ENCODE peak calls at places on chromosomes 11 and 22, in five cellular contexts. K, B, Z, A and S are unnamed samples.

GRCh38 chr11:59144096-59144495 is 1.4 kb downstream of the FAM111A start:
- DNase-seq in Z (peak), K (no peak), B (no peak), A (no peak), S (no peak)

GRCh38 chr22:32746715-32747114 is 54.8 kb upstream of the TIMP3 start:
- DNase-seq in A (peak), B (no peak), K (no peak), Z (no peak), S (no peak)

GRCh38 chr22:50271519-50271970 is 1.4 kb upstream of the MAPK11 start:
- DNase-seq in K (no peak), A (peak), Z (peak), B (peak), S (no peak)

GRCh38 chr22:23180893-23181762 is 819 bp downstream of the BCR start:
- DNase-seq in B (no peak), A (peak), K (no peak), Z (peak), S (peak)

GRCh38 chr22:46934746-46935491 is 172.5 kb downstream of the TBC1D22A start:
- DNase-seq in A (no peak), B (peak), K (no peak), Z (no peak), S (no peak)

GRCh38 chr22:37633082-37633692 is 6.3 kb upstream of the SH3BP1 start:
- DNase-seq in B (no peak), A (no peak), Z (no peak), K (no peak), S (no peak)

GRCh38 chr11:57458410-57459111 is 1.8 kb upstream of the RTN4RL2 start:
- DNase-seq in Z (peak), A (peak), K (no peak), B (no peak), S (peak)

GRCh38 chr11:11558352-11558751 is 63.5 kb downstream of the GALNT18 start:
- DNase-seq in B (no peak), Z (no peak), A (peak), K (no peak), S (no peak)

GRCh38 chr11:27720277-27720830 is 20.1 kb upstream of the BDNF start:
- DNase-seq in K (no peak), B (peak), Z (no peak), A (no peak), S (no peak)

GRCh38 chr11:69154211-69154913 is 1.4 kb upstream of the SMIM38 start:
- DNase-seq in A (no peak), K (no peak), Z (no peak), B (no peak), S (no peak)

GRCh38 chr11:126158054-126158791 is 53.2 kb downstream of the RPUSD4 start:
- DNase-seq in B (no peak), K (no peak), A (no peak), Z (no peak), S (no peak)

GRCh38 chr11:83801799-83802198 is 515.6 kb upstream of the CCDC90B start:
- DNase-seq in K (no peak), B (no peak), Z (no peak), A (no peak), S (no peak)

GRCh38 chr11:102177974-102178631 is 67.9 kb downstream of the YAP1 start:
- DNase-seq in A (no peak), Z (no peak), B (peak), K (no peak), S (no peak)

GRCh38 chr11:10323793-10324170 is 18.9 kb downstream of the ADM start:
- DNase-seq in B (peak), Z (no peak), A (no peak), K (no peak), S (no peak)

GRCh38 chr11:47433991-47434786 is 8.0 kb upstream of the PSMC3 start:
- DNase-seq in A (no peak), B (peak), K (peak), Z (no peak), S (no peak)

GRCh38 chr22:29351042-29351441 is 35.5 kb upstream of the RASL10A start:
- DNase-seq in Z (no peak), B (no peak), A (no peak), K (no peak), S (no peak)

GRCh38 chr11:33475999-33476398 is 218.8 kb downstream of the HIPK3 start:
- DNase-seq in Z (peak), A (no peak), K (no peak), B (peak), S (no peak)

GRCh38 chr11:65013130-65013691 is 749 bp upstream of the ARL2 start:
- DNase-seq in K (peak), B (peak), Z (no peak), A (peak), S (peak)

GRCh38 chr11:97751952-97752351 is 1268.8 kb upstream of the CNTN5 start:
- DNase-seq in Z (no peak), B (no peak), A (no peak), K (no peak), S (no peak)

GRCh38 chr11:1310772-1311468 is 1.5 kb upstream of the TOLLIP start:
- DNase-seq in A (no peak), Z (peak), B (no peak), K (no peak), S (no peak)

GRCh38 chr11:35159111-35159510 is 20.1 kb downstream of the CD44 start:
- DNase-seq in A (no peak), Z (no peak), K (no peak), B (no peak), S (no peak)

GRCh38 chr11:35163209-35163608 is 24.2 kb downstream of the CD44 start:
- DNase-seq in Z (no peak), K (no peak), B (peak), A (no peak), S (no peak)

GRCh38 chr11:35160248-35160820 is 21.4 kb downstream of the CD44 start:
- DNase-seq in Z (no peak), B (no peak), A (no peak), K (no peak), S (no peak)

GRCh38 chr11:35162795-35163194 is 23.8 kb downstream of the CD44 start:
- DNase-seq in B (no peak), K (no peak), Z (no peak), A (no peak), S (no peak)

GRCh38 chr11:35160902-35161585 is 22.1 kb downstream of the CD44 start:
- DNase-seq in A (no peak), K (no peak), Z (no peak), B (no peak), S (no peak)
- H3K4me3 ChIP-seq in A (no peak), K (no peak), Z (no peak), B (no peak), S (no peak)

GRCh38 chr11:2807276-2807681 is 78.3 kb downstream of the CDKN1C start:
- DNase-seq in A (peak), K (peak), Z (no peak), B (peak), S (peak)
- H3K27ac ChIP-seq in A (no peak), K (no peak), Z (no peak), B (no peak), S (no peak)

GRCh38 chr11:35142481-35143207 is 3.7 kb downstream of the CD44 start:
- DNase-seq in A (no peak), K (no peak), Z (peak), B (peak), S (no peak)

GRCh38 chr11:35145249-35145648 is 6.3 kb downstream of the CD44 start:
- DNase-seq in A (no peak), K (no peak), Z (no peak), B (peak), S (no peak)

GRCh38 chr11:35143509-35144102 is 4.6 kb downstream of the CD44 start:
- DNase-seq in B (no peak), Z (no peak), A (no peak), K (no peak), S (no peak)

GRCh38 chr11:35144811-35145210 is 5.8 kb downstream of the CD44 start:
- DNase-seq in A (no peak), K (no peak), Z (no peak), B (peak), S (no peak)

DNA sequence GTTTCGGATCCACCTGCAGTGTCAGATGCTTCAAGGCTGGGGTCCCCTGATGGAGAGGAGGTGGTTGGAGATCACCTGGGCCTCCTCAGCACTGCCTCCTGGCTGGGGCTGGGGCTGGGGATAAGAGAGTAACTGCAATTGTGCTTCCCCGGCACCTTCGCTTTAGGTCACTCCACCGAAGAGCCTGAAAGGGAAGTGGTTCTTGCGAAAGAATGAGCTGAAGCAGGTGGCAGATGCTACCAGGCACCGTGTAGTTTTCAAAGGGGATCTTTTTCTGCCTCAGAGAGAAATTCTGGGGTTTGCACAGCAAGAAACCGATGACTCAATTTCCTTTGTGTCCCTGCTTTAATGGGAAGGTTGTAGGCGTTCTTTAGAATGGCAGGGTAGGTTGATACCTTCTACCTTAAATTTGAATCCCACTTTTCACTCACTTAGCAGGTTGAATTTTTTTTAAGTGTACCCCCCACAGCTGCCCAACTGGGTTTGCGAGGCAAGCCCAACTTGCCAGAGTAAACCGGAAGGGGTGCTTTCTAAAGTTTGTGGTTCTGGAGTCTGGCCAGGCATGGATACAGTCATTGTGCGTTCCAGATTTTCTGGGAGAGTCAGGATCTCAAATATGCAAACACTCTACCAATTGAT is 5.3 kb downstream of the CD44 start:
- DNase-seq in A (no peak), Z (peak), K (no peak), B (peak), S (no peak)
- H3K4me3 ChIP-seq in A (no peak), Z (peak), K (peak), B (peak), S (no peak)

DNA sequence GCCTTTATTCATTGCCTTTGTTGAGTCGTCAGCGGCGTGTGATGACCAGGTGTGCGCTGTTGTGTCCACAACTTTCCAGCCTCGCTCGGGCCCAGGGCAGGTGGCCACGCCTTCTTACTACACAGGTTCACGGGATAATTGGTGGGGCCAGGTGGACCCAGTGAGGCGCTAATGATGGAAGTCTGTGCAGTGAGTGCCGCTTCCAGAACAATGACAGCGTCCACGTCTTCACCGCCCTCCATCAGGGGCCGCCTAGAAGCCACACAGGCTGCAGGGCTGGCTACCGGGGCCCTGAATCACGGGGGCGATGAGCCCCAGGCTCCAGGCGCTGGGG is 1197.3 kb downstream of the BRD1 start:
- DNase-seq in A (peak), K (no peak), B (no peak), Z (no peak), S (no peak)
- H3K27ac ChIP-seq in A (no peak), K (no peak), B (no peak), Z (no peak), S (no peak)